ENCODE peak calls at places on chromosome 3, in four cellular contexts. G is dorsolateral prefrontal cortex; V is stimulated activated naive B cell treated with anti-CD40 and anti-IgM and Interleukin-4, amounts not matched to agents 10 μg/mL and 1 μg/mL and 100 μg/mL, for 72 hours; O is A172. E is an unnamed sample.
A peak's percentile ranks its signal among the peaks of the same experiment; 100 is the strongest.

GRCh38 chr3:196225086-196225485 is 8.8 kb downstream of the SLC51A start:
- DNase-seq in V (no peak), O (no peak), G (no peak), E (no peak)

GRCh38 chr3:96756516-96756915 is 57.9 kb upstream of the EPHA6 start:
- DNase-seq in V (no peak), O (no peak), G (no peak), E (no peak)

GRCh38 chr3:132521921-132522320 is 75.1 kb upstream of the ACKR4 start:
- DNase-seq in V (no peak), G (no peak), O (no peak), E (no peak)

GRCh38 chr3:13119471-13120220 is 46.4 kb upstream of the IQSEC1 start:
- DNase-seq in V (no peak), G (peak; percentile 25), O (no peak), E (no peak)

GRCh38 chr3:62379206-62379834 is 6.0 kb upstream of the FEZF2 start:
- DNase-seq in V (no peak), G (no peak), O (no peak), E (no peak)

GRCh38 chr3:100261481-100261903 is 700 bp downstream of the TBC1D23 start:
- DNase-seq in O (no peak), G (no peak), V (no peak), E (no peak)

GRCh38 chr3:38157562-38157961 is 7.8 kb upstream of the OXSR1 start:
- DNase-seq in G (no peak), O (peak; percentile 54), V (no peak), E (no peak)

GRCh38 chr3:134446800-134447199 is 39.0 kb downstream of the ANAPC13 start:
- DNase-seq in O (peak; percentile 57), G (no peak), V (no peak), E (no peak)

GRCh38 chr3:143654906-143655305 is 193.4 kb downstream of the SLC9A9 start:
- DNase-seq in G (no peak), V (no peak), O (no peak), E (no peak)

GRCh38 chr3:58063424-58063823 is 55.2 kb downstream of the FLNB start:
- DNase-seq in G (no peak), O (peak; percentile 85), V (no peak), E (no peak)

GRCh38 chr3:53705774-53706173 is 140.4 kb downstream of the CHDH start:
- DNase-seq in O (no peak), V (no peak), G (no peak), E (no peak)

GRCh38 chr3:142916611-142917010 is 27.7 kb upstream of the PCOLCE2 start:
- DNase-seq in O (no peak), V (no peak), G (no peak), E (no peak)

GRCh38 chr3:84547971-84548970 is 410.5 kb upstream of the CADM2 start:
- DNase-seq in G (peak; percentile 43), O (peak; percentile 58), V (no peak), E (no peak)

GRCh38 chr3:145854486-145854885 is 306.5 kb downstream of the PLOD2 start:
- DNase-seq in V (no peak), G (no peak), O (no peak), E (no peak)

GRCh38 chr3:52290596-52291507 is 3.2 kb downstream of the GLYCTK start:
- DNase-seq in V (no peak), G (no peak), O (no peak), E (no peak)

GRCh38 chr3:58041182-58041825 is 33.1 kb downstream of the FLNB start:
- DNase-seq in G (no peak), V (no peak), O (no peak), E (no peak)

GRCh38 chr3:10551821-10552630 is 46.6 kb upstream of the ATP2B2 start:
- DNase-seq in G (peak; percentile 78), O (peak; percentile 88), V (peak; percentile 68), E (peak; percentile 86)

GRCh38 chr3:119628390-119628789 is 30.7 kb downstream of the PLA1A start:
- DNase-seq in V (peak; percentile 83), O (no peak), G (no peak), E (no peak)

GRCh38 chr3:65714138-65714537 is 324.6 kb downstream of the MAGI1 start:
- DNase-seq in V (no peak), G (no peak), O (no peak), E (no peak)

GRCh38 chr3:73547427-73548036 is 77.2 kb downstream of the PDZRN3 start:
- DNase-seq in O (no peak), G (no peak), V (no peak), E (no peak)

GRCh38 chr3:194046995-194047681 is 88.8 kb upstream of the HES1 start:
- DNase-seq in G (peak; percentile 71), V (no peak), O (no peak), E (peak; percentile 41)

GRCh38 chr3:101066776-101067175 is 73.6 kb upstream of the ABI3BP start:
- DNase-seq in G (no peak), V (no peak), O (peak; percentile 36), E (no peak)

GRCh38 chr3:14844386-14845170 is 25.8 kb downstream of the FGD5 start:
- DNase-seq in V (no peak), O (no peak), G (no peak), E (no peak)

GRCh38 chr3:49158108-49158709 is 7.9 kb downstream of the CCDC71 start:
- DNase-seq in V (peak; percentile 38), O (peak; percentile 26), G (no peak), E (no peak)

GRCh38 chr3:119669906-119670570 is 7.2 kb downstream of the COX17 start:
- DNase-seq in V (no peak), O (no peak), G (no peak), E (no peak)

GRCh38 chr3:152269423-152270144 is 855 bp downstream of the MBNL1 start:
- DNase-seq in G (no peak), V (peak; percentile 25), O (peak; percentile 64), E (no peak)

GRCh38 chr3:44952689-44953088 is 23.3 kb downstream of the ZDHHC3 start:
- DNase-seq in G (no peak), O (no peak), V (no peak), E (no peak)

GRCh38 chr3:168248383-168249047 is 152.8 kb upstream of the GOLIM4 start:
- DNase-seq in G (peak; percentile 40), V (no peak), O (peak; percentile 19), E (no peak)

GRCh38 chr3:197516517-197516889 is 39.3 kb downstream of the BDH1 start:
- DNase-seq in V (peak; percentile 34), O (peak; percentile 99), G (no peak), E (no peak)

GRCh38 chr3:24598691-24599090 is 104.0 kb upstream of the THRB start:
- DNase-seq in V (no peak), O (peak; percentile 22), G (no peak), E (no peak)

GRCh38 chr3:1275495-1275894 is 182.7 kb downstream of the CNTN6 start:
- DNase-seq in V (no peak), G (no peak), O (no peak), E (no peak)